ENCODE peak calls at places on chromosomes 16 and 17, in five cellular contexts. O is tibial artery, H is chondrocyte, Y is adrenal gland, T is PC-3. S is an unnamed sample.

GRCh38 chr16:28258571-28258970 is 33.8 kb upstream of the SBK1 start:
- DNase-seq in O (no peak), Y (peak), H (no peak), T (no peak), S (no peak)

GRCh38 chr16:31350275-31351005 is 4.5 kb upstream of the ITGAX start:
- DNase-seq in Y (peak), O (no peak), H (no peak), T (no peak), S (no peak)

GRCh38 chr17:68588362-68588761 is 12.8 kb downstream of the FAM20A start:
- DNase-seq in H (no peak), Y (no peak), O (no peak), T (no peak), S (no peak)

GRCh38 chr17:50063516-50064252 is 7.8 kb downstream of the ITGA3 start:
- DNase-seq in Y (no peak), H (peak), O (no peak), T (peak), S (no peak)

GRCh38 chr17:42660692-42661345 is 1.7 kb downstream of the TUBG2 start:
- DNase-seq in O (no peak), Y (peak), T (peak), H (no peak), S (peak)

GRCh38 chr16:82660078-82660645 is 33.4 kb downstream of the CDH13 start:
- DNase-seq in O (no peak), H (no peak), T (no peak), Y (no peak), S (no peak)

GRCh38 chr16:47475786-47476185 is 14.7 kb downstream of the PHKB start:
- DNase-seq in Y (peak), H (no peak), T (no peak), O (no peak), S (no peak)

GRCh38 chr17:5019475-5019956 is 15.7 kb downstream of the SLC52A1 start:
- DNase-seq in Y (peak), O (no peak), H (no peak), T (peak), S (no peak)

GRCh38 chr17:5439446-5439764 is 450 bp upstream of the C1QBP start:
- DNase-seq in H (no peak), T (no peak), Y (no peak), O (no peak), S (no peak)

GRCh38 chr17:17156511-17156910 is 49.6 kb downstream of the PLD6 start:
- DNase-seq in O (no peak), T (no peak), H (no peak), Y (no peak), S (no peak)

GRCh38 chr17:37373530-37374159 is 2.1 kb upstream of the C17orf78 start:
- DNase-seq in H (no peak), Y (peak), O (peak), T (peak), S (peak)

GRCh38 chr16:35409503-35409902 is 1950.1 kb downstream of the TP53TG3F start:
- DNase-seq in Y (no peak), T (no peak), O (no peak), H (no peak), S (no peak)

GRCh38 chr17:81239714-81240555 is 817 bp downstream of the NDUFAF8 start:
- DNase-seq in T (peak), Y (peak), O (no peak), H (no peak), S (no peak)

GRCh38 chr17:50647187-50647586 is 12.5 kb downstream of the ABCC3 start:
- DNase-seq in H (no peak), T (no peak), O (no peak), Y (no peak), S (no peak)

GRCh38 chr17:49730078-49730786 is 22.5 kb upstream of the SLC35B1 start:
- DNase-seq in H (no peak), O (peak), T (no peak), Y (peak), S (peak)

GRCh38 chr16:72946474-72947194 is 101.3 kb downstream of the ZFHX3 start:
- DNase-seq in O (peak), T (no peak), Y (peak), H (no peak), S (no peak)

GRCh38 chr16:661184-661821 is 6.6 kb upstream of the RHOT2 start:
- DNase-seq in H (no peak), O (no peak), T (no peak), Y (no peak), S (no peak)

GRCh38 chr17:77857613-77858012 is 100.9 kb upstream of the TNRC6C start:
- DNase-seq in O (no peak), H (no peak), Y (no peak), T (no peak), S (no peak)

GRCh38 chr16:85651822-85652430 is 36.8 kb downstream of the GINS2 start:
- DNase-seq in O (no peak), Y (peak), T (peak), H (no peak), S (no peak)

GRCh38 chr17:6981426-6981825 is 14.4 kb upstream of the ALOX12 start:
- DNase-seq in T (no peak), Y (no peak), O (no peak), H (no peak), S (no peak)

GRCh38 chr17:48429638-48430586 is at the start of gene SKAP1:
- DNase-seq in O (no peak), Y (no peak), T (no peak), H (no peak), S (peak)

DNA sequence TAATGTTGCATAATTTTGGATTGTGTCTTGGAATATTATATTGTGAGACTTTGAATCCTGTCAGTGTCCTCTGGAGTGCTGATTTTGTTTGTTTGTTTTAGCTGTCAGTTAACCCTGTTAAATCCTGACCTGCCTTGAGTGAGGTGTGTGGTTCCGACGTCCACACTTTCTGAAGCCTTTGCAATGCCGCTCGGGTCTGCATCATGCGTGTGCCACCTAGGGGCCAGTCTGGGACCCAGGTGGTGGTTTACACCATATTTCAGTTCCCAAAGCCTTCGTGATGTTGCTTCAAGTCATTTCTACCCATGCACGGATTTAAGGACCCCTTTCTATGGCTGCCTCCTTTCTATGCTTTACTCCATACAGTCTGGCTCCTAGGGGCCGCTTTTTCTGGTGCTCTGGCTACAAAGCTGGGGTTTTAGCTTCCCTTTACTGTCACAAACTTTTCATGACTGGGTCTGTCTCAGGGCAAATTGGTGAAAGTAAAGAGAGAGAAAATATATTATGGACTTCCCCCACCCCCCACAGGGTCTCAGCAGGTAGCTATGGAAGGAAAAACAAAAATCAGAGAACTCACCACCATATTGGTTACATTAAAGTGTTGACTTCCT is 11.4 kb upstream of the OR4D1 start:
- DNase-seq in O (no peak), Y (no peak), T (peak), H (no peak), S (no peak)
- TF ChIP-seq CTCF in O (no peak), Y (no peak), T (peak), H (peak), S (no peak)

DNA sequence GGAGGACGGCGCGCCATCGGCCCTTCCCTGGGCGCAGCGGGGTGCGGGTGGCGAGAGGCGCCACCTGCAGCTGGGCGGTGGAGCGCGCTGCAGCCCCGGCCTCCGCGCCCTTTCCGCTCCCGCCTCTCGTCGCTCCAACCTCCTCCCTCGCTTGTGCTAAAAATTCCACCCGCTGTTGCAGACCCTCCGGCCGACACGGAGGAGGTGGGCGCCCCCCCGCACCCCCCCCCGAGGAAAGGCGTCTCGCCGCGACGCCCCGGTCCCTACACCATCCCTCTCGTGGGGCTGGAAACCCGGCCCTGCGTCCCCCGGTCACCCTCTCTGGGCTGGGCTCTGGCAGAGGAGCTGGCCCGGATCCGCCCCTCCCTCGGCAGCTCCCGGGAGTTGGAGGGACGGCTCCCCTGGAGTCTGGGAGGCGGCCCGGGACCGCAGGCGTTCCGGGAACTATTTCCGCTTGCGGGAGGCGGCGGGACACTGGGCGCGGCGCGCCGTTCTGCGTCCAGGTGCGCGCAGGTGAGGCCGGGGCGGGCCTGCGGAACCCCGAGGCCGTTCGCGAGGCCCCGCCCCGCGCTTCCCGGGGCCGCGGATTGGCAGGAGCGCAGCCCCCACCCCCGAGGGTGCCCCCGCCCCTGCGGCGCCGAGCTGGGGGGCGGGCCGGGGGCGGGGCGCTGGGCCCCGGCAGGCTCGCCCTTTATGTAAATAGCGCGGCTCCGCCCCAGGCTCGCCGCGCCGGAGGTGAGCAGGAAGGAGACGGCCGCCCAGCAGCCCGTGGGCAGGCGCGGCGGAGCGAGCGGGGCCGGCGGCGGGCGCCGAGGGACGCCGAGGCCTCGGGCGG is at the start of gene LLGL2:
- DNase-seq in H (no peak), Y (peak), T (peak), O (peak), S (peak)
- TF ChIP-seq CTCF in H (peak), Y (no peak), T (peak), O (peak), S (peak)

GRCh38 chr17:55649935-55650597 is 72.6 kb downstream of the TMEM100 start:
- DNase-seq in H (no peak), O (no peak), Y (no peak), T (no peak), S (no peak)

GRCh38 chr17:55654821-55655220 is 67.8 kb downstream of the TMEM100 start:
- DNase-seq in T (no peak), Y (peak), O (no peak), H (no peak), S (no peak)

GRCh38 chr17:55652114-55652513 is 70.5 kb downstream of the TMEM100 start:
- DNase-seq in H (no peak), O (no peak), Y (no peak), T (no peak), S (no peak)

GRCh38 chr17:55654015-55654414 is 68.6 kb downstream of the TMEM100 start:
- DNase-seq in O (no peak), H (no peak), Y (no peak), T (no peak), S (no peak)

GRCh38 chr17:55652825-55653224 is 69.8 kb downstream of the TMEM100 start:
- DNase-seq in T (peak), H (no peak), O (no peak), Y (no peak), S (no peak)
- TF ChIP-seq CTCF in T (peak), H (no peak), O (no peak), Y (no peak), S (no peak)

DNA sequence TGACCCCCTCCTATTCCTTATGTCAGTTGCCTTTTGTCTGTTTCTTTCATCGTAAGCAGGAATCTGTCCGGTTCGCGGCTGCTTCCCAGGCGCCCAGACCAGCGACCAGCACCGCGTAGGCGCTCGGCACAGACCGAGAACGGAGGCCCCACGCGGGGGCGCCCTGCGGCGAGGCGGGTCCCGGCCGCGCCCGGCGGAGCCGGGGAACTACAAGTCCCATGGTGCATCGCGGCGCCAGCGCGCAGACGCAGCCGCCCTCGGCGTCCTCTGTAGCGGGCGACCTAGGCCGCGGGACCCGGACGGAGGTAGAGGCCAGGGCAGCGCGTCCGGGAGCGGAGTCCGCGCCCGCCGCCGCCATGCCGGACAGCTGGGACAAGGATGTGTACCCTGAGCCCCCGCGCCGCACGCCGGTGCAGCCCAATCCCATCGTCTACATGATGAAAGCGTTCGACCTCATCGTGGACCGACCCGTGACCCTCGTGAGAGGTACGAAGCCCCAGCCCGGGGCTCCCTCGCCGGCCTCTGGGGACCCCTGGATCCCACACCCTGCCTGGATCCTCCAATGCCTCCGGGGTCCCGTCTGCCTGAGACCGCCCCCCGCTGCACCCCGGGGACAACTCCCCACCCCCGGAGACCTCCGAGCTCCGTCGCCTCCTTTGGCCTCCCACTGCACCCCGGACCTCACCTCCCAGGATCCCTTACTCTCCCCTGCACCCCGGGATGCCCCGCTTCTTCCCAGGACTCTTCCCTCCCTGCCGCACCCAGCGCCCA is at the start of gene NDUFB10:
- DNase-seq in H (peak), Y (peak), T (peak), O (peak), S (peak)
- TF ChIP-seq CTCF in H (peak), Y (peak), T (peak), O (peak), S (peak)

GRCh38 chr17:2416010-2416734 is 15.3 kb upstream of the MNT start:
- DNase-seq in Y (peak), H (peak), T (peak), O (peak), S (peak)

GRCh38 chr17:2410951-2411350 is 10.1 kb upstream of the MNT start:
- DNase-seq in Y (no peak), T (no peak), H (peak), O (no peak), S (no peak)

GRCh38 chr17:2415081-2415480 is 14.2 kb upstream of the MNT start:
- DNase-seq in T (no peak), O (peak), H (peak), Y (no peak), S (no peak)

GRCh38 chr17:2414665-2415064 is 13.8 kb upstream of the MNT start:
- DNase-seq in H (peak), O (peak), Y (no peak), T (no peak), S (no peak)

GRCh38 chr17:2412561-2413021 is 11.7 kb upstream of the MNT start:
- DNase-seq in T (no peak), Y (peak), H (peak), O (peak), S (no peak)
- TF ChIP-seq CTCF in T (no peak), Y (no peak), H (peak), O (no peak), S (no peak)

GRCh38 chr17:82786427-82786826 is 34.6 kb downstream of the TBCD start:
- DNase-seq in O (no peak), T (no peak), Y (no peak), H (peak), S (no peak)
- TF ChIP-seq CTCF in O (no peak), T (no peak), Y (no peak), H (no peak), S (no peak)

S was measured in transverse colon.